ENCODE peak calls at places on chromosomes 2 and 18, in six cellular contexts. G is mammary epithelial cell; S is substantia nigra; T is stomach; K is activated CD8-positive, alpha-beta T cell treated with anti-CD3 and anti-CD28 coated beads, Interleukin-2, amount 10 ng/mL, durations not matched to agents 7 days and 5 days; D is non-pigmented ciliary epithelial cell. U is an unnamed sample.

GRCh38 chr2:27306136-27306535 is 2.1 kb downstream of the UCN start:
- DNase-seq in K (no peak), S (no peak), T (no peak), D (no peak), G (no peak), U (no peak)

GRCh38 chr2:187982668-187983067 is 309.0 kb upstream of the GULP1 start:
- DNase-seq in D (peak), S (no peak), T (no peak), G (peak), K (no peak), U (peak)

GRCh38 chr2:156915332-156915731 is 342.2 kb upstream of the GALNT5 start:
- DNase-seq in G (no peak), K (no peak), T (no peak), S (no peak), D (no peak), U (no peak)

GRCh38 chr2:96929245-96929925 is 57.0 kb downstream of the FAM178B start:
- DNase-seq in K (no peak), D (no peak), T (no peak), S (no peak), G (no peak), U (no peak)

GRCh38 chr2:216683846-216684245 is 11.5 kb downstream of the IGFBP5 start:
- DNase-seq in T (no peak), D (no peak), G (peak), K (no peak), S (no peak), U (peak)

GRCh38 chr2:11385847-11386246 is 41.4 kb upstream of the ROCK2 start:
- DNase-seq in S (no peak), G (no peak), T (no peak), D (no peak), K (no peak), U (no peak)

GRCh38 chr2:190659553-190659952 is 10.7 kb downstream of the NAB1 start:
- DNase-seq in T (no peak), K (no peak), D (no peak), S (no peak), G (no peak), U (no peak)

GRCh38 chr2:94870392-94871225 is 621 bp upstream of the TEKT4 start:
- DNase-seq in D (no peak), G (no peak), S (no peak), K (peak), T (no peak), U (no peak)

GRCh38 chr2:67650292-67651133 is 253.4 kb downstream of the ETAA1 start:
- DNase-seq in S (peak), G (peak), T (peak), K (peak), D (peak), U (peak)

GRCh38 chr2:106745468-106745867 is 140.5 kb downstream of the ST6GAL2 start:
- DNase-seq in K (no peak), S (no peak), T (no peak), G (no peak), D (no peak), U (no peak)

GRCh38 chr2:218060122-218060521 is 8.9 kb upstream of the RUFY4 start:
- DNase-seq in S (no peak), D (no peak), T (no peak), G (no peak), K (no peak), U (no peak)

GRCh38 chr18:3885209-3885792 is 435.3 kb downstream of the TGIF1 start:
- DNase-seq in S (no peak), G (no peak), K (no peak), D (no peak), T (no peak), U (peak)

GRCh38 chr18:59837586-59837985 is 62.2 kb upstream of the PMAIP1 start:
- DNase-seq in K (peak), G (peak), D (peak), T (peak), S (no peak), U (peak)

GRCh38 chr2:37855283-37856041 is 69.6 kb upstream of the RMDN2 start:
- DNase-seq in K (no peak), G (no peak), D (no peak), S (no peak), T (peak), U (no peak)

GRCh38 chr2:203800783-203801182 is 66.8 kb upstream of the CTLA4 start:
- DNase-seq in K (no peak), D (no peak), G (no peak), S (no peak), T (no peak), U (no peak)

GRCh38 chr2:172234716-172235661 is 132.3 kb upstream of the DLX2 start:
- DNase-seq in S (no peak), G (no peak), D (no peak), K (peak), T (peak), U (peak)

GRCh38 chr18:7206231-7206630 is 24.7 kb upstream of the LRRC30 start:
- DNase-seq in T (no peak), S (no peak), K (no peak), G (no peak), D (no peak), U (no peak)

U was measured in EL.